ENCODE peak calls at places on chromosomes 11 and 22, in ten cellular contexts. One of them, this sample, is unnamed.

GRCh38 chr11:109586789-109587188 is 164.8 kb downstream of the C11orf87 start:
- DNase-seq in Karpas-422: no peak
- DNase-seq in neural progenitor cell: no peak
- DNase-seq in sigmoid colon: no peak
- DNase-seq in endothelial cell of umbilical vein: no peak
- DNase-seq in lower lobe of right lung: no peak
- DNase-seq in kidney: no peak
- DNase-seq in Caco-2: no peak
- DNase-seq in breast epithelium: no peak
- DNase-seq in tibial nerve: no peak
- DNase-seq in this sample: no peak

GRCh38 chr11:104531894-104532293 is 366.4 kb downstream of the CASP12 start:
- DNase-seq in lower lobe of right lung: no peak
- DNase-seq in kidney: no peak
- DNase-seq in Caco-2: no peak
- DNase-seq in tibial nerve: no peak
- DNase-seq in neural progenitor cell: no peak
- DNase-seq in Karpas-422: no peak
- DNase-seq in breast epithelium: no peak
- DNase-seq in endothelial cell of umbilical vein: no peak
- DNase-seq in sigmoid colon: no peak
- DNase-seq in this sample: no peak

GRCh38 chr11:88246680-88247079 is 71.4 kb upstream of the RAB38 start:
- DNase-seq in breast epithelium: no peak
- DNase-seq in tibial nerve: no peak
- DNase-seq in endothelial cell of umbilical vein: no peak
- DNase-seq in kidney: no peak
- DNase-seq in sigmoid colon: no peak
- DNase-seq in lower lobe of right lung: no peak
- DNase-seq in Caco-2: no peak
- DNase-seq in neural progenitor cell: no peak
- DNase-seq in Karpas-422: no peak
- DNase-seq in this sample: no peak

GRCh38 chr22:46122511-46122971 is 27.8 kb upstream of the PPARA start:
- DNase-seq in Caco-2: peak; percentile 75
- DNase-seq in endothelial cell of umbilical vein: peak; percentile 43
- DNase-seq in kidney: peak; percentile 90
- DNase-seq in sigmoid colon: peak; percentile 88
- DNase-seq in Karpas-422: peak; percentile 88
- DNase-seq in tibial nerve: peak; percentile 66
- DNase-seq in neural progenitor cell: peak; percentile 84
- DNase-seq in lower lobe of right lung: peak; percentile 84
- DNase-seq in breast epithelium: no peak
- DNase-seq in this sample: peak; percentile 83

GRCh38 chr22:24758164-24758799 is 16.2 kb downstream of the PIWIL3 start:
- DNase-seq in neural progenitor cell: peak; percentile 78
- DNase-seq in sigmoid colon: peak; percentile 67
- DNase-seq in Caco-2: no peak
- DNase-seq in tibial nerve: peak; percentile 40
- DNase-seq in Karpas-422: peak; percentile 83
- DNase-seq in lower lobe of right lung: no peak
- DNase-seq in endothelial cell of umbilical vein: peak; percentile 70
- DNase-seq in breast epithelium: no peak
- DNase-seq in kidney: no peak
- DNase-seq in this sample: peak; percentile 46

GRCh38 chr22:48239461-48240164 is 1477.2 kb downstream of the TBC1D22A start:
- DNase-seq in Karpas-422: no peak
- DNase-seq in sigmoid colon: no peak
- DNase-seq in kidney: no peak
- DNase-seq in breast epithelium: no peak
- DNase-seq in neural progenitor cell: peak; percentile 92
- DNase-seq in lower lobe of right lung: no peak
- DNase-seq in endothelial cell of umbilical vein: no peak
- DNase-seq in Caco-2: no peak
- DNase-seq in tibial nerve: no peak
- DNase-seq in this sample: no peak

GRCh38 chr11:69123593-69124545 is 31.9 kb upstream of the SMIM38 start:
- DNase-seq in sigmoid colon: no peak
- DNase-seq in Karpas-422: no peak
- DNase-seq in lower lobe of right lung: peak; percentile 37
- DNase-seq in kidney: peak; percentile 73
- DNase-seq in endothelial cell of umbilical vein: no peak
- DNase-seq in breast epithelium: no peak
- DNase-seq in Caco-2: peak; percentile 38
- DNase-seq in tibial nerve: no peak
- DNase-seq in neural progenitor cell: no peak
- DNase-seq in this sample: no peak

GRCh38 chr11:120031612-120032600 is 106.0 kb downstream of the TRIM29 start:
- DNase-seq in Karpas-422: no peak
- DNase-seq in breast epithelium: no peak
- DNase-seq in sigmoid colon: no peak
- DNase-seq in kidney: no peak
- DNase-seq in lower lobe of right lung: no peak
- DNase-seq in tibial nerve: no peak
- DNase-seq in neural progenitor cell: no peak
- DNase-seq in Caco-2: no peak
- DNase-seq in endothelial cell of umbilical vein: no peak
- DNase-seq in this sample: no peak

GRCh38 chr11:60455531-60456042 is at the start of gene MS4A1:
- DNase-seq in endothelial cell of umbilical vein: no peak
- DNase-seq in neural progenitor cell: no peak
- DNase-seq in kidney: no peak
- DNase-seq in Caco-2: no peak
- DNase-seq in lower lobe of right lung: no peak
- DNase-seq in Karpas-422: peak; percentile 99
- DNase-seq in sigmoid colon: no peak
- DNase-seq in tibial nerve: no peak
- DNase-seq in breast epithelium: no peak
- DNase-seq in this sample: no peak

GRCh38 chr22:38653741-38654140 is 2.5 kb downstream of the FAM227A start:
- DNase-seq in sigmoid colon: no peak
- DNase-seq in breast epithelium: no peak
- DNase-seq in kidney: no peak
- DNase-seq in neural progenitor cell: no peak
- DNase-seq in endothelial cell of umbilical vein: no peak
- DNase-seq in Caco-2: no peak
- DNase-seq in lower lobe of right lung: no peak
- DNase-seq in Karpas-422: no peak
- DNase-seq in tibial nerve: no peak
- DNase-seq in this sample: no peak

GRCh38 chr22:35568751-35569725 is 28.4 kb downstream of the RASD2 start:
- DNase-seq in Karpas-422: no peak
- DNase-seq in Caco-2: no peak
- DNase-seq in breast epithelium: no peak
- DNase-seq in sigmoid colon: no peak
- DNase-seq in tibial nerve: no peak
- DNase-seq in kidney: no peak
- DNase-seq in endothelial cell of umbilical vein: no peak
- DNase-seq in lower lobe of right lung: no peak
- DNase-seq in neural progenitor cell: no peak
- DNase-seq in this sample: peak; percentile 10

GRCh38 chr11:1041936-1042608 is 5.6 kb upstream of the MUC6 start:
- DNase-seq in Caco-2: no peak
- DNase-seq in neural progenitor cell: no peak
- DNase-seq in breast epithelium: no peak
- DNase-seq in endothelial cell of umbilical vein: no peak
- DNase-seq in lower lobe of right lung: peak; percentile 57
- DNase-seq in sigmoid colon: peak; percentile 38
- DNase-seq in tibial nerve: no peak
- DNase-seq in Karpas-422: no peak
- DNase-seq in kidney: peak; percentile 70
- DNase-seq in this sample: peak; percentile 36

GRCh38 chr22:37824674-37825641 is 1.8 kb downstream of the GALR3 start:
- DNase-seq in endothelial cell of umbilical vein: no peak
- DNase-seq in Karpas-422: no peak
- DNase-seq in sigmoid colon: no peak
- DNase-seq in kidney: no peak
- DNase-seq in Caco-2: no peak
- DNase-seq in neural progenitor cell: peak; percentile 77
- DNase-seq in breast epithelium: no peak
- DNase-seq in tibial nerve: no peak
- DNase-seq in lower lobe of right lung: no peak
- DNase-seq in this sample: no peak

GRCh38 chr11:46555269-46556054 is 38.4 kb downstream of the AMBRA1 start:
- DNase-seq in kidney: no peak
- DNase-seq in Caco-2: no peak
- DNase-seq in breast epithelium: no peak
- DNase-seq in Karpas-422: peak; percentile 47
- DNase-seq in sigmoid colon: no peak
- DNase-seq in endothelial cell of umbilical vein: peak; percentile 48
- DNase-seq in lower lobe of right lung: no peak
- DNase-seq in tibial nerve: no peak
- DNase-seq in neural progenitor cell: no peak
- DNase-seq in this sample: no peak

GRCh38 chr22:25207553-25208157 is 8.0 kb downstream of the CRYBB3 start:
- DNase-seq in tibial nerve: no peak
- DNase-seq in Karpas-422: no peak
- DNase-seq in sigmoid colon: no peak
- DNase-seq in endothelial cell of umbilical vein: no peak
- DNase-seq in breast epithelium: no peak
- DNase-seq in neural progenitor cell: no peak
- DNase-seq in Caco-2: no peak
- DNase-seq in kidney: no peak
- DNase-seq in lower lobe of right lung: no peak
- DNase-seq in this sample: no peak

GRCh38 chr22:16824718-16825687 is at the start of gene XKR3:
- DNase-seq in sigmoid colon: no peak
- DNase-seq in breast epithelium: no peak
- DNase-seq in kidney: no peak
- DNase-seq in Caco-2: no peak
- DNase-seq in lower lobe of right lung: no peak
- DNase-seq in endothelial cell of umbilical vein: no peak
- DNase-seq in Karpas-422: peak; percentile 73
- DNase-seq in tibial nerve: no peak
- DNase-seq in neural progenitor cell: no peak
- DNase-seq in this sample: no peak

GRCh38 chr11:86606849-86607481 is 65.5 kb downstream of the ME3 start:
- DNase-seq in kidney: no peak
- DNase-seq in lower lobe of right lung: no peak
- DNase-seq in Karpas-422: no peak
- DNase-seq in endothelial cell of umbilical vein: peak; percentile 97
- DNase-seq in sigmoid colon: no peak
- DNase-seq in Caco-2: no peak
- DNase-seq in tibial nerve: no peak
- DNase-seq in neural progenitor cell: no peak
- DNase-seq in breast epithelium: no peak
- DNase-seq in this sample: no peak

GRCh38 chr22:46646531-46647211 is 26.5 kb downstream of the GRAMD4 start:
- DNase-seq in endothelial cell of umbilical vein: no peak
- DNase-seq in tibial nerve: no peak
- DNase-seq in Caco-2: no peak
- DNase-seq in lower lobe of right lung: no peak
- DNase-seq in neural progenitor cell: no peak
- DNase-seq in breast epithelium: no peak
- DNase-seq in Karpas-422: no peak
- DNase-seq in kidney: no peak
- DNase-seq in sigmoid colon: no peak
- DNase-seq in this sample: no peak

GRCh38 chr11:1390603-1391164 is 950 bp downstream of the BRSK2 start:
- DNase-seq in kidney: peak; percentile 80
- DNase-seq in tibial nerve: no peak
- DNase-seq in endothelial cell of umbilical vein: no peak
- DNase-seq in Karpas-422: no peak
- DNase-seq in Caco-2: peak; percentile 62
- DNase-seq in lower lobe of right lung: no peak
- DNase-seq in sigmoid colon: no peak
- DNase-seq in neural progenitor cell: peak; percentile 90
- DNase-seq in breast epithelium: no peak
- DNase-seq in this sample: peak; percentile 76

GRCh38 chr11:69636512-69636866 is 4.5 kb upstream of the CCND1 start:
- DNase-seq in Karpas-422: no peak
- DNase-seq in sigmoid colon: peak; percentile 82
- DNase-seq in lower lobe of right lung: peak; percentile 80
- DNase-seq in Caco-2: peak; percentile 97
- DNase-seq in endothelial cell of umbilical vein: peak; percentile 66
- DNase-seq in breast epithelium: no peak
- DNase-seq in neural progenitor cell: peak; percentile 93
- DNase-seq in kidney: peak; percentile 84
- DNase-seq in tibial nerve: no peak
- DNase-seq in this sample: peak; percentile 80

GRCh38 chr11:46075168-46075567 is 46.1 kb downstream of the PHF21A start:
- DNase-seq in endothelial cell of umbilical vein: peak; percentile 82
- DNase-seq in lower lobe of right lung: no peak
- DNase-seq in neural progenitor cell: no peak
- DNase-seq in kidney: no peak
- DNase-seq in Karpas-422: no peak
- DNase-seq in Caco-2: no peak
- DNase-seq in tibial nerve: no peak
- DNase-seq in sigmoid colon: no peak
- DNase-seq in breast epithelium: no peak
- DNase-seq in this sample: no peak

GRCh38 chr11:27909386-27909785 is 198.6 kb downstream of the KIF18A start:
- DNase-seq in lower lobe of right lung: no peak
- DNase-seq in tibial nerve: no peak
- DNase-seq in Caco-2: no peak
- DNase-seq in Karpas-422: no peak
- DNase-seq in breast epithelium: no peak
- DNase-seq in sigmoid colon: no peak
- DNase-seq in neural progenitor cell: no peak
- DNase-seq in kidney: no peak
- DNase-seq in endothelial cell of umbilical vein: no peak
- DNase-seq in this sample: no peak
- H3K4me1 ChIP-seq in lower lobe of right lung: no peaks in the 10 kb centered on the region
- H3K4me1 ChIP-seq in tibial nerve: no peaks in the 10 kb centered on the region
- H3K4me1 ChIP-seq in Caco-2: no peaks in the 10 kb centered on the region
- H3K4me1 ChIP-seq in Karpas-422: no peaks in the 10 kb centered on the region
- H3K4me1 ChIP-seq in breast epithelium: no peaks in the 10 kb centered on the region
- H3K4me1 ChIP-seq in sigmoid colon: no peaks in the 10 kb centered on the region
- H3K4me1 ChIP-seq in neural progenitor cell: peaks cover 2% of the 10 kb centered on the region
- H3K4me1 ChIP-seq in kidney: no peaks in the 10 kb centered on the region
- H3K4me1 ChIP-seq in endothelial cell of umbilical vein: peaks cover 10% of the 10 kb centered on the region
- H3K4me1 ChIP-seq in this sample: no peaks in the 10 kb centered on the region

GRCh38 chr22:44205713-44206645 is 25.3 kb downstream of the PARVG start:
- DNase-seq in breast epithelium: no peak
- DNase-seq in lower lobe of right lung: no peak
- DNase-seq in sigmoid colon: peak; percentile 60
- DNase-seq in kidney: peak; percentile 72
- DNase-seq in neural progenitor cell: no peak
- DNase-seq in Caco-2: peak; percentile 19
- DNase-seq in Karpas-422: no peak
- DNase-seq in endothelial cell of umbilical vein: no peak
- DNase-seq in tibial nerve: no peak
- DNase-seq in this sample: no peak
- H3K4me3 ChIP-seq in breast epithelium: no peak overlapping the region
- H3K4me3 ChIP-seq in lower lobe of right lung: no peak overlapping the region
- H3K4me3 ChIP-seq in sigmoid colon: no peak overlapping the region
- H3K4me3 ChIP-seq in kidney: no peak overlapping the region
- H3K4me3 ChIP-seq in neural progenitor cell: no peak overlapping the region
- H3K4me3 ChIP-seq in Caco-2: no peak overlapping the region
- H3K4me3 ChIP-seq in Karpas-422: no peak overlapping the region
- H3K4me3 ChIP-seq in endothelial cell of umbilical vein: no peak overlapping the region
- H3K4me3 ChIP-seq in tibial nerve: no peak overlapping the region
- H3K4me3 ChIP-seq in this sample: no peak overlapping the region

GRCh38 chr11:2662024-2662312 is 37.8 kb downstream of the KCNQ1OT1 start:
- DNase-seq in breast epithelium: no peak
- DNase-seq in kidney: peak; percentile 29
- DNase-seq in Caco-2: no peak
- DNase-seq in lower lobe of right lung: no peak
- DNase-seq in neural progenitor cell: no peak
- DNase-seq in tibial nerve: no peak
- DNase-seq in Karpas-422: no peak
- DNase-seq in sigmoid colon: no peak
- DNase-seq in endothelial cell of umbilical vein: no peak
- DNase-seq in this sample: no peak
- H3K9me3 ChIP-seq in breast epithelium: peaks cover 23% of the 10 kb centered on the region
- H3K9me3 ChIP-seq in kidney: peaks cover 38% of the 10 kb centered on the region
- H3K9me3 ChIP-seq in Caco-2: peaks cover 62% of the 10 kb centered on the region
- H3K9me3 ChIP-seq in lower lobe of right lung: peaks cover 25% of the 10 kb centered on the region
- H3K9me3 ChIP-seq in neural progenitor cell: peaks cover 11% of the 10 kb centered on the region
- H3K9me3 ChIP-seq in tibial nerve: peaks cover 86% of the 10 kb centered on the region
- H3K9me3 ChIP-seq in Karpas-422: peaks cover 16% of the 10 kb centered on the region
- H3K9me3 ChIP-seq in sigmoid colon: peaks cover 10% of the 10 kb centered on the region
- H3K9me3 ChIP-seq in endothelial cell of umbilical vein: peaks cover 4% of the 10 kb centered on the region
- H3K9me3 ChIP-seq in this sample: no peaks in the 10 kb centered on the region

GRCh38 chr11:117095301-117096139 is 2.7 kb downstream of the SIK3 start:
- DNase-seq in endothelial cell of umbilical vein: no peak
- DNase-seq in breast epithelium: no peak
- DNase-seq in kidney: no peak
- DNase-seq in Caco-2: no peak
- DNase-seq in neural progenitor cell: no peak
- DNase-seq in tibial nerve: no peak
- DNase-seq in Karpas-422: no peak
- DNase-seq in sigmoid colon: no peak
- DNase-seq in lower lobe of right lung: no peak
- DNase-seq in this sample: no peak
- H3K4me1 ChIP-seq in endothelial cell of umbilical vein: peaks cover 17% of the 10 kb centered on the region
- H3K4me1 ChIP-seq in breast epithelium: peaks cover 22% of the 10 kb centered on the region
- H3K4me1 ChIP-seq in kidney: peaks cover 27% of the 10 kb centered on the region
- H3K4me1 ChIP-seq in Caco-2: peaks cover 62% of the 10 kb centered on the region
- H3K4me1 ChIP-seq in neural progenitor cell: peaks cover 37% of the 10 kb centered on the region
- H3K4me1 ChIP-seq in tibial nerve: peaks cover 44% of the 10 kb centered on the region
- H3K4me1 ChIP-seq in Karpas-422: peaks cover 23% of the 10 kb centered on the region
- H3K4me1 ChIP-seq in sigmoid colon: peaks cover 51% of the 10 kb centered on the region
- H3K4me1 ChIP-seq in lower lobe of right lung: peaks cover 55% of the 10 kb centered on the region
- H3K4me1 ChIP-seq in this sample: peaks cover 13% of the 10 kb centered on the region